ENCODE peak calls at places on chromosomes 11 and 22, in four cellular contexts. A is GM12891, X is K562, U is GM12878. C is an unnamed sample.

GRCh38 chr22:43923191-43923590 is 414 bp upstream of the PNPLA3 start:
- DNase-seq in A (no peak), X (no peak), U (no peak), C (no peak)

GRCh38 chr11:65576232-65576866 is 496 bp downstream of the EHBP1L1 start:
- DNase-seq in A (no peak), X (peak; percentile 34), U (no peak), C (no peak)

GRCh38 chr22:45170001-45170466 is 6.3 kb downstream of the NUP50 start:
- DNase-seq in A (no peak), X (peak; percentile 63), U (no peak), C (no peak)

GRCh38 chr11:78190871-78191538 is 2.3 kb downstream of the USP35 start:
- DNase-seq in A (no peak), X (no peak), U (no peak), C (no peak)

GRCh38 chr22:19178065-19178658 is 374 bp downstream of the SLC25A1 start:
- DNase-seq in A (peak; percentile 59), X (peak; percentile 91), U (no peak), C (peak; percentile 65)

GRCh38 chr22:22408731-22409696 is 99.5 kb downstream of the ZNF280B start:
- DNase-seq in A (no peak), X (peak; percentile 91), U (no peak), C (no peak)

GRCh38 chr22:27378343-27378800 is 423.2 kb downstream of the MN1 start:
- DNase-seq in A (no peak), X (no peak), U (no peak), C (no peak)

GRCh38 chr11:43868852-43869567 is 11.6 kb upstream of the ALKBH3 start:
- DNase-seq in A (peak; percentile 43), X (peak; percentile 79), U (peak; percentile 84), C (peak; percentile 62)

GRCh38 chr11:9862981-9863380 is 199.1 kb downstream of the SWAP70 start:
- DNase-seq in A (no peak), X (no peak), U (no peak), C (no peak)

GRCh38 chr11:110565344-110565684 is 135.6 kb downstream of the FDX1 start:
- DNase-seq in A (no peak), X (peak; percentile 57), U (no peak), C (peak; percentile 4)

GRCh38 chr11:40240284-40240683 is 1219.2 kb downstream of the LRRC4C start:
- DNase-seq in A (no peak), X (no peak), U (no peak), C (no peak)

GRCh38 chr11:83910135-83910534 is 624.0 kb upstream of the CCDC90B start:
- DNase-seq in A (no peak), X (no peak), U (no peak), C (no peak)

GRCh38 chr11:47631473-47631872 is 10.9 kb downstream of the MTCH2 start:
- DNase-seq in A (no peak), X (no peak), U (no peak), C (no peak)

GRCh38 chr11:91299980-91300379 is 924.6 kb upstream of the FAT3 start:
- DNase-seq in A (no peak), X (no peak), U (peak; percentile 19), C (no peak)

GRCh38 chr11:15189646-15190365 is 75.1 kb downstream of the INSC start:
- DNase-seq in A (no peak), X (no peak), U (no peak), C (no peak)

GRCh38 chr11:123103326-123103980 is 41.5 kb upstream of the HSPA8 start:
- DNase-seq in A (peak; percentile 30), X (peak; percentile 29), U (no peak), C (no peak)

GRCh38 chr11:126607776-126608625 is 252.5 kb downstream of the ST3GAL4 start:
- DNase-seq in A (no peak), X (no peak), U (no peak), C (no peak)

GRCh38 chr11:126608626-126609010 is 253.1 kb downstream of the ST3GAL4 start:
- DNase-seq in A (no peak), X (no peak), U (no peak), C (no peak)

GRCh38 chr11:126604461-126604860 is 249.0 kb downstream of the ST3GAL4 start:
- DNase-seq in A (no peak), X (no peak), U (no peak), C (no peak)

GRCh38 chr11:126606484-126606883 is 251.0 kb downstream of the ST3GAL4 start:
- DNase-seq in A (no peak), X (no peak), U (no peak), C (no peak)

DNA sequence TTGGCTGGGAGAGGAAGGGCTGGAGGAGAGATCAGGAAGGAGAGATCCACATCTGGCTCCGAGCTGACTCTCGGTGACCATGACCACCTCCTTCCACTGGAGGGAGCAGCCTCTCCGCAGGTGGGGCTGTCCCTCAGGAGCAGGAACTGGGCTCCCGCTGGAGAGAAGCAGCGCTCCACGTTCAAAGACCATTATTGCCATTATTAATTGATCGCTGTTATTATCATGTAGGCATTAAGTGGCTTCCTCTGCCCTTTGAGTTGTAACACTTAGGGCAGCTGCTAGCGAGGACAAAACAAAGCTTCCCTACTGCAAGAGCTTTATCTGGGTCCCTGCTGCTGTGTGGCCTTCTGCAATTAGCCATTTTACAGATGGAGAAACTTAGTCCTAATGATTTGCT is 251.9 kb downstream of the ST3GAL4 start:
- DNase-seq in A (peak; percentile 23), X (peak; percentile 71), U (no peak), C (no peak)
- TF ChIP-seq SPI1 in A (no peak), X (no peak), U (no peak), C (no peak)

DNA sequence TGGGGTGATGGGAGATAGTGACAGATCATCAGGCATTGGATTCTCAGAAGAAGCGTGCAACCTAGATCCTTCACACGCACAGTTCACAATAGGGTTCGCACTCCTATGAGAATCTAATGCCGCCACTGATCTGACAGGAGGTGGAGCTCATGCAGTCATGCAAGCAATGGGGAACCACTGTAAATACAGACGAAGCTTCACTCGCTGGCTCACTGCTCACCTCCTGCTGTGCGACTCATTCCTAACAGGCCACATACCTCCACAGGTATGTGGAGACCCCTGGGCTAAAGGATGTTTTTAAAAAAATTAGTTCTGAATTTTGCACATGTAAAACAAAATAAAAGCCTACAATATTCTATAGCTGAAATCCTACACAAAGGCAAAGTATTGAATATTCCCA is 20.5 kb upstream of the TEAD1 start:
- DNase-seq in A (no peak), X (no peak), U (no peak), C (no peak)
- TF ChIP-seq SPI1 in A (no peak), X (no peak), U (no peak), C (no peak)

GRCh38 chr22:37240941-37241320 is 3.1 kb downstream of the RAC2 start:
- DNase-seq in A (no peak), X (no peak), U (no peak), C (no peak)

GRCh38 chr22:37239336-37240239 is 4.5 kb downstream of the RAC2 start:
- DNase-seq in A (no peak), X (no peak), U (no peak), C (no peak)

GRCh38 chr22:37242395-37242918 is 1.6 kb downstream of the RAC2 start:
- DNase-seq in A (peak; percentile 80), X (peak; percentile 89), U (peak; percentile 92), C (peak; percentile 82)

GRCh38 chr22:37241351-37242142 is 2.5 kb downstream of the RAC2 start:
- DNase-seq in A (no peak), X (no peak), U (no peak), C (peak; percentile 49)

DNA sequence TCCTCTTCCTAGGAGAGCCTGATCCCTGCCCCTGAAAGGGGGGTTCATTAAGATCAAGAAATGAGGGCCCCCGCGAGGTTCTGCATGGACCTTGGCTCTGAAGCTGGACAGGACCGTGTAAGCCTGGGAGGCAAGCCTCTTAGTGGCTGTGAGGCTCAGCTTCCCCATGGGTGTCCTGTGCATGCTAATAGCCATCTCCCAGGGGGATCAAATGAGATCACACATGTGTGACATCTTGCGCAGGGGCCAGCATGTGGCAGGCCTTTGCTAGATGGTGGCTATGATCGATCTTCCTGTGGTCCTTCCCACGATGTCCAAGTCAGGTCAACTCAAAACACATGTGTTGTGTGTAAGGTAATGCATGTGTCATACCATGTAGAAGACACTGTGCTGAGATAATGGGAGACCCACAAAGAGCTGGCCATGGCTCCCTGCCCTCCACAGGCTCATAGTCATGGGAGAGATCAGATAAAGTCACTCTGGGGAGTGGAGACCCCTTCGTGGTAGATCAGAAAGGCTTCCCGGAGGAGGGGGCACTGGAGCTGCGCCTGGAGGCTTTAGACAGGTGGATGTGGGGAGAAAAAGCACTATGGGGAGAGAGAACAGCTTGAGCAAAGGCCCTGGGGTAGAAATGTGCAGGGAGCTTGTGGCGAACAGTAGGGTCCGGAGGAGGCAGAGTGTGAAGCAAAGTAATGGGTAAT is 3.7 kb downstream of the RAC2 start:
- DNase-seq in A (no peak), X (no peak), U (no peak), C (no peak)
- TF ChIP-seq SPI1 in A (no peak), X (no peak), U (no peak), C (no peak)

GRCh38 chr11:59271247-59271755 is 58.6 kb upstream of the MPEG1 start:
- DNase-seq in A (no peak), X (no peak), U (no peak), C (no peak)
- TF ChIP-seq SPI1 in A (no peak), X (no peak), U (no peak), C (no peak)

DNA sequence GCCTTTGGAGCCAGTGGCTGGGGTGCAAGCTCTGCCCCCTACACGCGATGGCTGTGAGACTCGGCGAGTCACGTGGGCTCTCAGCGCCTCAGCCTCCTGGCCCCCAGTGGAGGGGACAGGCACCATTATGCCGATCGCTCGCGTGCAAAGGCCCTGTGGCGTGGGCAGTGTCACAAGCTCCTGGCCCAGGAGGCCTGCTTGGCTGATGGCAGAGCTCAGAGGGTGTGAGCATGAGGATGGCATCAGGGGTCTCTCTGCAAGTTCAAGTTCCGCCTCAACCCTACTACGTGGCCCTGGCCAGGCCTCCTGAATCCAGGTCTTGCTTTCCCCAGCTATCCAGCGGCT is 90.8 kb upstream of the KCNQ1OT1 start:
- DNase-seq in A (no peak), X (no peak), U (no peak), C (no peak)
- TF ChIP-seq SPI1 in A (no peak), X (no peak), U (no peak), C (no peak)